ENCODE peak calls at places on chromosomes 4 and X, in four cellular contexts. I is sigmoid colon; W is CD8-positive, alpha-beta T cell; A is psoas muscle. P is an unnamed sample.

GRCh38 chr4:104524591-104524990 is 29.9 kb upstream of the CXXC4 start:
- DNase-seq in I (no peak), A (no peak), W (no peak), P (no peak)

GRCh38 chrX:109155161-109155560 is 326.7 kb downstream of the GUCY2F start:
- DNase-seq in I (no peak), W (no peak), A (no peak), P (no peak)

GRCh38 chrX:72716766-72717165 is 2.7 kb upstream of the PHKA1 start:
- DNase-seq in I (no peak), W (no peak), A (no peak), P (no peak)

GRCh38 chr4:53128959-53129358 is 236.9 kb downstream of the SCFD2 start:
- DNase-seq in I (no peak), W (no peak), A (peak; percentile 26), P (no peak)

GRCh38 chrX:46444011-46444410 is 101.2 kb downstream of the ZNF674 start:
- DNase-seq in I (no peak), A (no peak), W (no peak), P (no peak)

GRCh38 chr4:100081511-100081910 is 108.8 kb downstream of the DDIT4L start:
- DNase-seq in A (no peak), I (no peak), W (no peak), P (no peak)

GRCh38 chrX:40734956-40735317 is 405 bp downstream of the MED14 start:
- DNase-seq in A (no peak), I (peak; percentile 67), W (no peak), P (peak; percentile 36)

GRCh38 chr4:170721812-170722373 is 632.1 kb upstream of the AADAT start:
- DNase-seq in W (no peak), A (no peak), I (no peak), P (no peak)

GRCh38 chrX:44314259-44314734 is 29.2 kb downstream of the EFHC2 start:
- DNase-seq in W (no peak), A (no peak), I (no peak), P (no peak)

GRCh38 chr4:93384211-93384610 is 444.3 kb upstream of the ATOH1 start:
- DNase-seq in A (no peak), W (no peak), I (no peak), P (no peak)

GRCh38 chr4:106422766-106423165 is 54.2 kb upstream of the GIMD1 start:
- DNase-seq in I (no peak), W (no peak), A (no peak), P (no peak)

GRCh38 chr4:180617203-180617602 is 1626.0 kb upstream of the TENM3 start:
- DNase-seq in W (no peak), A (no peak), I (no peak), P (no peak)

GRCh38 chrX:11040405-11040804 is 70.7 kb upstream of the HCCS start:
- DNase-seq in I (no peak), W (no peak), A (no peak), P (no peak)

GRCh38 chr4:72846280-72847111 is 223.0 kb downstream of the COX18 start:
- DNase-seq in A (no peak), I (no peak), W (no peak), P (no peak)

GRCh38 chr4:24560770-24561415 is 23.5 kb downstream of the DHX15 start:
- DNase-seq in I (no peak), W (no peak), A (no peak), P (no peak)

GRCh38 chr4:88646528-88647280 is 50.9 kb downstream of the NAP1L5 start:
- DNase-seq in A (no peak), I (no peak), W (no peak), P (no peak)

GRCh38 chrX:97563531-97564133 is 679.9 kb downstream of the RPA4 start:
- DNase-seq in A (no peak), W (peak; percentile 64), I (peak; percentile 65), P (peak; percentile 44)

GRCh38 chr4:185204238-185204910 is 574 bp upstream of the CFAP97 start:
- DNase-seq in W (no peak), I (no peak), A (no peak), P (no peak)

GRCh38 chrX:119455264-119455663 is 13.0 kb upstream of the SLC25A5 start:
- DNase-seq in I (no peak), W (no peak), A (no peak), P (no peak)

GRCh38 chrX:72358313-72358712 is 52.6 kb upstream of the CITED1 start:
- DNase-seq in W (no peak), I (no peak), A (no peak), P (no peak)

GRCh38 chr4:120919358-120919757 is 3.2 kb downstream of the PRDM5 start:
- DNase-seq in I (no peak), A (no peak), W (no peak), P (no peak)

GRCh38 chrX:68999351-68999750 is 165.9 kb downstream of the PJA1 start:
- DNase-seq in W (no peak), I (no peak), A (no peak), P (no peak)

GRCh38 chrX:37746268-37746931 is 33.5 kb upstream of the CYBB start:
- DNase-seq in W (no peak), I (no peak), A (no peak), P (no peak)

GRCh38 chrX:63713510-63713909 is 71.5 kb downstream of the ARHGEF9 start:
- DNase-seq in A (no peak), I (no peak), W (no peak), P (no peak)

GRCh38 chrX:9935436-9935835 is 31.7 kb upstream of the CLDN34 start:
- DNase-seq in I (no peak), A (no peak), W (no peak), P (no peak)

GRCh38 chr4:149706942-149707341 is 108.7 kb downstream of the IQCM start:
- DNase-seq in A (no peak), W (no peak), I (no peak), P (no peak)

GRCh38 chrX:72620550-72621145 is 48.0 kb upstream of the HDAC8 start:
- DNase-seq in A (peak; percentile 33), I (peak; percentile 63), W (no peak), P (peak; percentile 10)

GRCh38 chr4:19455196-19455595 is 796.5 kb upstream of the SLIT2 start:
- DNase-seq in I (no peak), A (no peak), W (no peak), P (no peak)

GRCh38 chr4:114132830-114133229 is 153.4 kb upstream of the ARSJ start:
- DNase-seq in W (no peak), I (no peak), A (no peak), P (no peak)

GRCh38 chr4:92433272-92433758 is 129.5 kb downstream of the GRID2 start:
- DNase-seq in A (no peak), I (no peak), W (no peak), P (no peak)

GRCh38 chrX:106415276-106415895 is 196.4 kb upstream of the RADX start:
- DNase-seq in I (no peak), A (no peak), W (no peak), P (no peak)

GRCh38 chr4:1881709-1882108 is 10.5 kb downstream of the NSD2 start:
- DNase-seq in A (no peak), W (no peak), I (no peak), P (no peak)

GRCh38 chr4:82681759-82682158 is 116.8 kb downstream of the SCD5 start:
- DNase-seq in W (no peak), I (no peak), A (no peak), P (no peak)

GRCh38 chr4:152408514-152409327 is 127.2 kb downstream of the FBXW7 start:
- DNase-seq in W (no peak), A (no peak), I (no peak), P (no peak)

GRCh38 chr4:173171987-173172386 is 3.4 kb downstream of the GALNT7 start:
- DNase-seq in W (no peak), I (no peak), A (no peak), P (no peak)

GRCh38 chr4:173169428-173170209 is 1.0 kb downstream of the GALNT7 start:
- DNase-seq in W (peak; percentile 77), I (peak; percentile 80), A (peak; percentile 61), P (peak; percentile 94)

GRCh38 chr4:173169178-173169427 is 492 bp downstream of the GALNT7 start:
- DNase-seq in A (no peak), I (no peak), W (no peak), P (no peak)

GRCh38 chr4:173171098-173171497 is 2.5 kb downstream of the GALNT7 start:
- DNase-seq in A (no peak), W (no peak), I (no peak), P (no peak)

DNA sequence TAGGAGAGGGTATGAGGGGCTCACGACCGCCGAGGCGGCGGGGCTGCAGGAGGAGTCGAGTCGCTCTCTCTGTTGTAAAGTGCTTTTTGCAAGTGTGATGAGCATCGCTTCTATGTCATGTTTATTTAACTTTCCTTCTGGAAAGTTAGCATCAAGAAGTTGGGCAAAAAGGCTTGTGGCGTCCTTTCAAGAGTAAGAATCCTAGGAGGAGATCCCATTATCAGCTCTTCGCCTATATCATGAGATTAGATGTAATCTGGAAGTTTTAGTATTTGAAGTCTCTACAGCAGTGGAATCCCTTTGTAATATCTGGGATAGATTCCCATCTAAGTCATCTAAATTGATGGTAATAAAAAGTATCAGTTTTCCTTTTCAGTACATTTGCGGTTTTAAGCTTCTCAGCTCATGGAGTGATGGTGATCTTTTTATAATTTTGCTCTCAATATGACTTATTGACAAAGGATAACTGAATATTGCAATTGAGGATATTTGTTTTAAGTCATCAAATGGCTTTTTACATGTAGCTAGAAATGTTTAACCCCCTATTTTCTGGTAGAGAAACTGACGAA is 1.7 kb downstream of the GALNT7 start:
- DNase-seq in A (no peak), W (no peak), I (no peak), P (no peak)
- H3K4me1 ChIP-seq in A (peaks cover 6% of the 10 kb centered on the region), W (peaks cover 18% of the 10 kb centered on the region), I (no peaks in the 10 kb centered on the region), P (peaks cover 7% of the 10 kb centered on the region)

GRCh38 chr4:169270156-169270809 is 473 bp downstream of the SH3RF1 start:
- DNase-seq in W (peak; percentile 50), A (peak; percentile 71), I (peak; percentile 70), P (peak; percentile 91)
- TF ChIP-seq CTCF in W (no peak), A (peak; percentile 32), I (no peak), P (no peak)

DNA sequence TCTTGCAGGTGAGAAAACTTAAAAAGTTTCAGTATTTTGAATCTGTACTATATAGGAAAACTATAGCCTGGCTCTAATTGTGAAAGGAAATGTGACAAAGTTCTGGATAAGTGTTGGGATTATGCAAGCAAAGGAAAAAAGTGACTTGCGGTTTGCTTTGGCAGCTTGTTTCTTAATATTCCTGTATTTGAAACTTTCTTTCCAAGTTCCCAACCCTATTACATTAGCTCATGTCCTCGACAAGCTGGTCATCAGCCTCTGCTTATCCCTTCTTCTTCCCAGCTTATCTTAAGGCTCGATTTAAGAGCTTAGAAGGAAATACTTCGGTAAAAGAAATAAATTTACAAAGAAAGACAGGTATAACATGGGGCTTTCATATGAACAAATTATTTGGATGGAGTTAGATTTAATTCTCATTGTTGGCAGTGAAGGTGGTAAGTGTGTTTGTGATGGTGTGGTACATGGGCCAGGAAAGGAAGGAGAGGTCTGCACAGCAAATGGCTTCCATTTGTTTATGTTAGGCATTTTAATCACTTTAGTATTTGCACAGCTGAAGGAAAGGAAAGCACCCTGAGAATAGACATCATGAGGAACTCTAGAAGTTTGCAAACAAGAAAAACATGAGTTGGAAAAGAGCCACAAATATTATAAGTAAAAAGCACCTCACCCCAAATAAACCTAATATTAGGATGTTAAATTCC is 5.1 kb upstream of the MYOZ2 start:
- DNase-seq in W (no peak), A (no peak), I (no peak), P (no peak)
- H3K4me1 ChIP-seq in W (no peaks in the 10 kb centered on the region), A (peaks cover 9% of the 10 kb centered on the region), I (no peaks in the 10 kb centered on the region), P (no peaks in the 10 kb centered on the region)

DNA sequence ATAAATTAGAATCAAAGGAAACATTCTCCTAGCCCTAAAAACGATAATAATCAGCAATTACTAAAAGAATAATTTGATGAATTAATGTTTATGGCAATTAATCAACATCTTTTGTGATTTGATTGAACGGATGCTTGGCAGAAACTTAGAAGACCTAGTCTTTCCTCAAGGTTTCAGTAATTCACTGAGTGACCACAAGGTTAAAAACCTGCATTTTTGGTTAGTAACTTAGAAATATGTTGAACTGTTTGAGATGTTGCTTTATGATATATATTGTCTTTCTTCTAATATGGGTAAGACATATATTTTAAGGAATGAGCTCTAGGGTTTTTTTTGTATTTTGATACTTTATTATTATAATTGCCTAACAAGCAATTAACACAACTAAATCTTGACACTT is 793.0 kb upstream of the NDST4 start:
- DNase-seq in W (no peak), A (no peak), I (no peak), P (no peak)
- TF ChIP-seq CTCF in W (no peak), A (no peak), I (no peak), P (no peak)

P was measured in left lung.